ENCODE peak calls at places on chromosomes 13 and 19, in four cellular contexts. One of them, this sample, is unnamed.

GRCh38 chr13:95156208-95156607 is 145.0 kb downstream of the ABCC4 start:
- DNase-seq in IMR-90: peak; percentile 17
- DNase-seq in K562: no peak
- DNase-seq in GM12878: no peak
- DNase-seq in this sample: peak; percentile 50

GRCh38 chr13:18949970-18950369 is 231.7 kb downstream of the TUBA3C start:
- DNase-seq in IMR-90: no peak
- DNase-seq in K562: no peak
- DNase-seq in GM12878: no peak
- DNase-seq in this sample: no peak

GRCh38 chr13:99383946-99384345 is 76.7 kb upstream of the GPR183 start:
- DNase-seq in IMR-90: no peak
- DNase-seq in K562: no peak
- DNase-seq in GM12878: no peak
- DNase-seq in this sample: no peak

GRCh38 chr13:32086366-32086765 is 54.8 kb downstream of the FRY start:
- DNase-seq in IMR-90: peak; percentile 31
- DNase-seq in K562: no peak
- DNase-seq in GM12878: no peak
- DNase-seq in this sample: no peak

GRCh38 chr19:45161715-45162463 is 1.1 kb upstream of the NKPD1 start:
- DNase-seq in IMR-90: peak; percentile 28
- DNase-seq in K562: peak; percentile 66
- DNase-seq in GM12878: no peak
- DNase-seq in this sample: peak; percentile 50

GRCh38 chr19:369876-370275 is 25.3 kb upstream of the MIER2 start:
- DNase-seq in IMR-90: no peak
- DNase-seq in K562: no peak
- DNase-seq in GM12878: no peak
- DNase-seq in this sample: no peak

GRCh38 chr19:38021356-38021755 is 114.3 kb downstream of the SIPA1L3 start:
- DNase-seq in IMR-90: peak; percentile 54
- DNase-seq in K562: no peak
- DNase-seq in GM12878: no peak
- DNase-seq in this sample: no peak

GRCh38 chr13:85313761-85314503 is 485.3 kb downstream of the SLITRK6 start:
- DNase-seq in IMR-90: peak; percentile 46
- DNase-seq in K562: no peak
- DNase-seq in GM12878: no peak
- DNase-seq in this sample: peak; percentile 64

GRCh38 chr19:57888107-57888493 is 737 bp downstream of the ZNF814 start:
- DNase-seq in IMR-90: no peak
- DNase-seq in K562: no peak
- DNase-seq in GM12878: no peak
- DNase-seq in this sample: no peak

GRCh38 chr19:2271516-2272103 is 10.4 kb downstream of the PEAK3 start:
- DNase-seq in IMR-90: peak; percentile 75
- DNase-seq in K562: no peak
- DNase-seq in GM12878: no peak
- DNase-seq in this sample: no peak

GRCh38 chr19:2274937-2275535 is 6.9 kb downstream of the PEAK3 start:
- DNase-seq in IMR-90: peak; percentile 64
- DNase-seq in K562: peak; percentile 53
- DNase-seq in GM12878: no peak
- DNase-seq in this sample: peak; percentile 60

GRCh38 chr19:2275588-2276428 is 6.2 kb downstream of the PEAK3 start:
- DNase-seq in IMR-90: no peak
- DNase-seq in K562: no peak
- DNase-seq in GM12878: no peak
- DNase-seq in this sample: no peak

GRCh38 chr19:2274185-2274711 is 7.7 kb downstream of the PEAK3 start:
- DNase-seq in IMR-90: no peak
- DNase-seq in K562: no peak
- DNase-seq in GM12878: no peak
- DNase-seq in this sample: no peak

DNA sequence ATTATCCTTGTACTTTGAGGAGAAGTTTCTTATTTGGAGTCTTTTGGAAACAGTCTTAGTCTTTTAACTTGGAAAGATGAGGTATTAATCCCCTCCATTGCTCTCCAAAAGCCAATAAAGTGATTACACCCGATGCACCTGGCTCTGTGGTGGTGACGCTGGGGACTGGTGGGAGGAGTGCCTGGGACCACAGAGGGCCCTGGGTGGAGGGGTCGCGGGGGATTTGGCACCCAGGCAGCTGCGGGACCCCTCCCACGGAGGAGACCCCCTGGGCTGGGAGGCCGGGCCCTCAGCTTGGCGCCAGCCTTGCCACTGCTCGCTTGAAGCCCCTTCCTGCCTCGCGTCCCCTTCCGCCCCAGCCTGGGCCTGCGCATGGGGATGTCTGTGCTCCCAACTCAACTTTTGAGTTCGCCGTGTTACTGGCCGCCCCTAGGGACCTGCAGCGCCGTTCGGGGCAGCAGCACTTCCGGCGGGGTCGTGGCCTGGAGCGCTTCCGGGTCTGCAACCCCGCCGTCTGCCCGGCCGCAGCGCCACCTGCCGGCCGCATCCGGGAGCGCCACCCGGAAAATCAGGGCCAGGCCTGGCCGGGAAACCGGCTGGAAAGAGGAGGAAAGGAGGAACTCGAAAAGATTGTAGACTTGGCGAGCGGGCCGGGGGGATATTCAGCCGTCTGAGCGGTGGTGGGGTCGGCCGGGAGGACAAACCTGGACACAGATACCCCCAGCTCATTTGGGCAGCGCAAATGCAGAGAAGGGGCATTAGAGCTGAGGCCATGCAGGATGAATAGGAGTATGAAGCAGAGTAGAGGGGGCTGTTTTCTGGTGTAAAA is 8.4 kb downstream of the PEAK3 start:
- DNase-seq in IMR-90: peak; percentile 52
- DNase-seq in K562: peak; percentile 90
- DNase-seq in GM12878: peak; percentile 65
- DNase-seq in this sample: peak; percentile 51
- TF ChIP-seq FOS in IMR-90: no peak
- TF ChIP-seq FOS in K562: no peak
- TF ChIP-seq FOS in GM12878: no peak
- TF ChIP-seq FOS in this sample: no peak

GRCh38 chr19:5403968-5404640 is 51.1 kb upstream of the ZNRF4 start:
- DNase-seq in IMR-90: peak; percentile 81
- DNase-seq in K562: peak; percentile 81
- DNase-seq in GM12878: no peak
- DNase-seq in this sample: peak; percentile 60
- TF ChIP-seq FOS in IMR-90: no peak
- TF ChIP-seq FOS in K562: no peak
- TF ChIP-seq FOS in GM12878: no peak
- TF ChIP-seq FOS in this sample: no peak

DNA sequence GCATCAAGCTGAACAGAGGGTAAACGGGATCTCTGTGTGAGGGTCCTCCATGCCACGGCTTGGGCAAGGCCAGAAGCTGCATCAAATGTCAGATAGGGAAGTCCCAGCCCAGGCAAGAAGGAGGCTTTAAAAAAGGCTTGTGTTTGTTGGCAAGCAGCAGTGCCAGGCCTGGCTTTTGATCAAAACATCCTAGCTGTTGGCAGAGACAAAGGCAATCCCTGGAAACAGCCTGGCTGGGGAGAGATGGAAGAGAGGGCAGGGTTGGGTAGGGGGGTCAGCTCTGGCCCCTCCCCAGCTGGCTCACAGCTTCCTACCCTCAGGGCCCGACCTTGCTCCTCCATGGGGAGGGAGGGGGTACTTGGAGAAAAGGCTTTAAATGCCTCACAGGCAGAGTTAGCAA is 61.8 kb upstream of the KCTD15 start:
- DNase-seq in IMR-90: no peak
- DNase-seq in K562: no peak
- DNase-seq in GM12878: no peak
- DNase-seq in this sample: no peak
- TF ChIP-seq FOS in IMR-90: no peak
- TF ChIP-seq FOS in K562: no peak
- TF ChIP-seq FOS in GM12878: no peak
- TF ChIP-seq FOS in this sample: no peak

GRCh38 chr13:97976551-97977375 is 23.3 kb downstream of the IPO5 start:
- DNase-seq in IMR-90: no peak
- DNase-seq in K562: peak; percentile 14
- DNase-seq in GM12878: no peak
- DNase-seq in this sample: no peak
- TF ChIP-seq FOS in IMR-90: no peak
- TF ChIP-seq FOS in K562: no peak
- TF ChIP-seq FOS in GM12878: no peak
- TF ChIP-seq FOS in this sample: no peak

GRCh38 chr19:52237771-52238400 is 31.5 kb upstream of the ZNF766 start:
- DNase-seq in IMR-90: peak; percentile 75
- DNase-seq in K562: peak; percentile 30
- DNase-seq in GM12878: peak; percentile 19
- DNase-seq in this sample: peak; percentile 69
- TF ChIP-seq FOS in IMR-90: no peak
- TF ChIP-seq FOS in K562: no peak
- TF ChIP-seq FOS in GM12878: no peak
- TF ChIP-seq FOS in this sample: no peak

DNA sequence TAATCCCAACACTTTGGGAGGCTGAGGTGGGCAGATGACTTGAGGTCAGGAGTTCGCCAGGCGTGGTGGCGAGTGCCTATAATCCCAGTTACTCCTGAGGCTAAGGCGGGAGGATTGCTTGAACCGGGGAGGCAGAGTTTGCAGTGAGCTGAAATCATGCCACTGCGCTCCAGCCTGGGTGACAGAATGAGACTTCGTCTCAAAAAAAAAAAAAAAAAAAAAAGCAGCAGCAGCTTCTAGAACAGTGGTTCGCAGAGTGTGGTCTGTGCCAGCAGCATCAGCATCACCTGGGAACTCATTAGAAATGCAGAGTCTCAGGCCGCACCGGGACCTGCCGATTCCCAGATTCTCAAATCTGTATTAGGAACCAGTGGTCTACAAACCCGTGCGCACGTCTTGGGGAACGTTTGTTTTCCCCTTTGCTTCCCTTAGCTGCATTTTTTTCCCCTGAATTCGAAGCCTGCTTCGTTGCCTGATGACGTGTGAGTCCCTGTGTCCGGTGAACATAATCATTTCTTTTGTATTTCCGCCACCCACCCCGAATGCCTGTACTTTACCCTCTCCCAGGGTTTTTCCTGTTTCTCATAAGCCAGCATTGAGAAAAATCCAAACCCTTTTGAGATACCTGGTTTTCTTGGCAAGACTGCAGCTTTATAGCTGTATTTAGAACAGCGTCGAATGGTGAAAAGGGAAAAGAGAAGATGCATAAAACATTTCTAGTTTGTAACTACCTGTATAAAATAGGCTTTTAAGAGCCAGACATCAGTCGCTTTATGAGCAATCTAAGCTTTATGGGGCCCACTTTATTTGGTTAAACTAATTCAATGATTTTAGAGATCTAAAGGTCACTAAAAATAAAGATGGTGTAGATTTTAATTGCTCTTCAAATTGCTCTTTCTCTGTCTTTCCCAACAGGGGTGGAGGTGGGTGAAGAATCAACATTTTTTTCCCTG is 49.8 kb downstream of the BICRA start:
- DNase-seq in IMR-90: no peak
- DNase-seq in K562: no peak
- DNase-seq in GM12878: no peak
- DNase-seq in this sample: peak; percentile 41
- TF ChIP-seq FOS in IMR-90: no peak
- TF ChIP-seq FOS in K562: no peak
- TF ChIP-seq FOS in GM12878: no peak
- TF ChIP-seq FOS in this sample: no peak

This sample was measured in endothelial cell of umbilical vein.